ENCODE peak calls at places on chromosomes 6 and 20, in nine cellular contexts. U is uterus, Z is IMR-90, O is breast epithelium, J is heart right ventricle, N is ascending aorta, V is sigmoid colon, W is transverse colon, A is tibial nerve. L is an unnamed sample. For H3K4me1, the result is how much of the 10 kb centered on the place peaks cover.

GRCh38 chr6:89597988-89598387 is 40.6 kb downstream of the LYRM2 start:
- DNase-seq in U (no peak), Z (no peak), O (no peak), J (no peak), N (peak), V (no peak), W (no peak), A (no peak), L (no peak)

GRCh38 chr6:104689551-104690205 is 170.0 kb downstream of the HACE1 start:
- DNase-seq in U (no peak), Z (peak), O (no peak), J (no peak), N (no peak), V (no peak), W (no peak), A (no peak), L (no peak)

GRCh38 chr6:142313284-142313683 is 11.5 kb downstream of the ADGRG6 start:
- DNase-seq in U (no peak), Z (peak), O (no peak), J (no peak), N (no peak), V (no peak), W (no peak), A (no peak), L (no peak)

GRCh38 chr6:34656378-34657036 is 40.1 kb downstream of the ILRUN start:
- DNase-seq in U (no peak), Z (peak), O (no peak), J (peak), N (no peak), V (no peak), W (peak), A (no peak), L (no peak)

GRCh38 chr20:46901638-46902037 is 7.0 kb downstream of the EYA2 start:
- DNase-seq in U (no peak), Z (no peak), O (peak), J (no peak), N (no peak), V (no peak), W (no peak), A (no peak), L (no peak)

GRCh38 chr6:138012682-138013081 is 94.5 kb downstream of the PERP start:
- DNase-seq in U (no peak), Z (no peak), O (no peak), J (no peak), N (no peak), V (no peak), W (peak), A (no peak), L (no peak)

GRCh38 chr6:159151266-159151855 is 17.8 kb upstream of the FNDC1 start:
- DNase-seq in U (peak), Z (peak), O (no peak), J (peak), N (peak), V (no peak), W (peak), A (no peak), L (no peak)

GRCh38 chr6:89138173-89138572 is 7.7 kb upstream of the PM20D2 start:
- DNase-seq in U (no peak), Z (no peak), O (no peak), J (no peak), N (no peak), V (no peak), W (no peak), A (no peak), L (no peak)

GRCh38 chr6:93918258-93918657 is 498.9 kb upstream of the EPHA7 start:
- DNase-seq in U (no peak), Z (no peak), O (no peak), J (no peak), N (no peak), V (no peak), W (no peak), A (no peak), L (no peak)

GRCh38 chr6:93915961-93916360 is 496.6 kb upstream of the EPHA7 start:
- DNase-seq in U (no peak), Z (no peak), O (no peak), J (no peak), N (no peak), V (no peak), W (no peak), A (no peak), L (no peak)

GRCh38 chr6:93919365-93919764 is 500.0 kb upstream of the EPHA7 start:
- DNase-seq in U (no peak), Z (no peak), O (no peak), J (no peak), N (no peak), V (no peak), W (no peak), A (no peak), L (no peak)

GRCh38 chr6:93916716-93917115 is 497.4 kb upstream of the EPHA7 start:
- DNase-seq in U (no peak), Z (no peak), O (no peak), J (no peak), N (no peak), V (no peak), W (no peak), A (no peak), L (no peak)

GRCh38 chr6:93917216-93917615 is 497.9 kb upstream of the EPHA7 start:
- DNase-seq in U (no peak), Z (no peak), O (no peak), J (no peak), N (no peak), V (no peak), W (no peak), A (no peak), L (no peak)
- H3K4me1 ChIP-seq in U (under half), Z (under half), O (under half), J (under half), N (under half), V (under half), W (under half), A (under half), L (under half)

GRCh38 chr20:4569092-4569491 is 152.6 kb upstream of the PRND start:
- DNase-seq in U (no peak), Z (no peak), O (no peak), J (no peak), N (no peak), V (no peak), W (no peak), A (no peak), L (no peak)
- TF ChIP-seq CTCF in U (no peak), Z (peak), O (no peak), J (no peak), N (no peak), V (no peak), W (no peak), A (no peak), L (no peak)

GRCh38 chr20:57669626-57670025 is 40.2 kb downstream of the PMEPA1 start:
- DNase-seq in U (no peak), Z (no peak), O (no peak), J (no peak), N (no peak), V (no peak), W (no peak), A (no peak), L (no peak)

GRCh38 chr20:57667385-57667784 is 42.4 kb downstream of the PMEPA1 start:
- DNase-seq in U (no peak), Z (no peak), O (no peak), J (no peak), N (no peak), V (no peak), W (no peak), A (no peak), L (no peak)

GRCh38 chr20:57666106-57666833 is 43.5 kb downstream of the PMEPA1 start:
- DNase-seq in U (no peak), Z (no peak), O (no peak), J (no peak), N (no peak), V (no peak), W (no peak), A (no peak), L (no peak)

GRCh38 chr20:57666834-57667157 is 43.0 kb downstream of the PMEPA1 start:
- DNase-seq in U (no peak), Z (no peak), O (no peak), J (no peak), N (no peak), V (no peak), W (no peak), A (no peak), L (no peak)

GRCh38 chr20:57667924-57668782 is 41.7 kb downstream of the PMEPA1 start:
- DNase-seq in U (no peak), Z (no peak), O (no peak), J (no peak), N (no peak), V (no peak), W (peak), A (no peak), L (no peak)
- H3K4me1 ChIP-seq in U (under half), Z (under half), O (under half), J (under half), N (under half), V (under half), W (under half), A (half or more), L (half or more)

GRCh38 chr20:1277529-1278322 is 11.6 kb downstream of the SNPH start:
- DNase-seq in U (no peak), Z (no peak), O (no peak), J (no peak), N (no peak), V (no peak), W (no peak), A (no peak), L (no peak)
- TF ChIP-seq CTCF in U (no peak), Z (no peak), O (no peak), J (no peak), N (no peak), V (no peak), W (no peak), A (no peak), L (no peak)

GRCh38 chr6:3794092-3794491 is 42.6 kb upstream of the PXDC1 start:
- DNase-seq in U (no peak), Z (no peak), O (no peak), J (no peak), N (no peak), V (no peak), W (no peak), A (no peak), L (peak)

GRCh38 chr6:3795836-3796395 is 44.4 kb upstream of the PXDC1 start:
- DNase-seq in U (no peak), Z (no peak), O (no peak), J (no peak), N (no peak), V (no peak), W (no peak), A (no peak), L (no peak)

GRCh38 chr6:3798211-3798909 is 46.8 kb upstream of the PXDC1 start:
- DNase-seq in U (no peak), Z (no peak), O (no peak), J (no peak), N (no peak), V (no peak), W (no peak), A (no peak), L (no peak)

GRCh38 chr6:3797231-3798200 is 46.0 kb upstream of the PXDC1 start:
- DNase-seq in U (no peak), Z (peak), O (no peak), J (no peak), N (no peak), V (no peak), W (no peak), A (no peak), L (no peak)

DNA sequence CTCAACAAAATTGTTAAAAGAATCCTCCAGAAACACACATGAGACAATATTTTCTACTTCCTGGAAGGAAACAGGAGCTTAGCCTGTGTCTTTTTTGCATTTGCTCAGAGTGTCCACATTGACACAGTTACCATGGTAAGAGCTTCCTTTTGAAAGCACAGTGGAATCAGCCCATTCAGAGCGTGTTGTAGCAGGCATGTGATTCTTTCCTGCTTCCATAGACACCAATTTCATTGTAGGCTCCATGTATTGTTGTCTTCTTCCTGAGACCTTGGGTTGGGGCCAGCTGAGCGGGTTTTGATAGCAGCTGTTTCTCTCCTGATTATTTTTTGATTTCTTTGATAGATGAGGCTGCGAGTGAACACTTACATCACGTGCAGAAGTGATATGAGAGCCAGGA is 44.9 kb upstream of the PXDC1 start:
- DNase-seq in U (no peak), Z (no peak), O (peak), J (peak), N (no peak), V (no peak), W (no peak), A (no peak), L (no peak)
- H3K4me1 ChIP-seq in U (under half), Z (under half), O (under half), J (under half), N (under half), V (under half), W (under half), A (under half), L (under half)

GRCh38 chr20:6178537-6178936 is 55.7 kb upstream of the FERMT1 start:
- DNase-seq in U (no peak), Z (peak), O (no peak), J (peak), N (no peak), V (no peak), W (no peak), A (no peak), L (no peak)

GRCh38 chr20:6180531-6180930 is 57.7 kb upstream of the FERMT1 start:
- DNase-seq in U (no peak), Z (no peak), O (no peak), J (no peak), N (no peak), V (no peak), W (no peak), A (no peak), L (no peak)

GRCh38 chr20:6185268-6185667 is 62.4 kb upstream of the FERMT1 start:
- DNase-seq in U (no peak), Z (no peak), O (no peak), J (no peak), N (no peak), V (no peak), W (no peak), A (no peak), L (no peak)

DNA sequence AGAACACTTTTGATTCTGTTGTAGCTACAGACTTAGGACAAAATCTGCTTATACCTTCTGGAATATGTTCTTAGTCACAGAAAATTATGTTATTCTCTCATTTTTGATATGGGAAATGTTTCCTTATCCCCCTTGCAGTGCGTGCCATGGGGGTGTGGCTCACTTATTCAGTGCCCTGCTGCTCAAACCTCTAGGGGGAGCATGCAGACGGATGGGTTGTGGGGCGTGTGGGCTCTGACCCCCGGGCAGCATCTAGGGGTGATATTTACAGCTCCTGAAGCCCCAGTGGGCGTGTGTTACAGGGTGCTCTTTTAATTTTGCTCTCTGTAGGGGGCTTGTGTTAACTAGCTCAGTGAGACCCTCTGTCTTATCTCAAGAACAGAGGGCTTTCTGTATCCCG is 61.3 kb upstream of the FERMT1 start:
- DNase-seq in U (no peak), Z (no peak), O (no peak), J (no peak), N (no peak), V (no peak), W (no peak), A (no peak), L (no peak)
- TF ChIP-seq CTCF in U (no peak), Z (no peak), O (no peak), J (no peak), N (no peak), V (no peak), W (no peak), A (no peak), L (no peak)

GRCh38 chr20:64214952-64215351 is 40.6 kb upstream of the PCMTD2 start:
- DNase-seq in U (no peak), Z (no peak), O (no peak), J (no peak), N (no peak), V (no peak), W (no peak), A (no peak), L (no peak)
- H3K4me1 ChIP-seq in U (under half), Z (under half), O (under half), J (under half), N (under half), V (under half), W (under half), A (under half), L (under half)

GRCh38 chr20:39213476-39214145 is 251.5 kb downstream of the DHX35 start:
- DNase-seq in U (no peak), Z (no peak), O (no peak), J (no peak), N (no peak), V (no peak), W (no peak), A (no peak), L (no peak)

GRCh38 chr20:39210331-39211074 is 248.4 kb downstream of the DHX35 start:
- DNase-seq in U (no peak), Z (no peak), O (no peak), J (no peak), N (no peak), V (no peak), W (peak), A (no peak), L (no peak)

GRCh38 chr20:39216195-39216594 is 254.1 kb downstream of the DHX35 start:
- DNase-seq in U (no peak), Z (no peak), O (no peak), J (no peak), N (no peak), V (no peak), W (no peak), A (no peak), L (no peak)

GRCh38 chr20:39214778-39215177 is 252.6 kb downstream of the DHX35 start:
- DNase-seq in U (no peak), Z (no peak), O (no peak), J (no peak), N (no peak), V (no peak), W (no peak), A (no peak), L (no peak)
- TF ChIP-seq CTCF in U (no peak), Z (no peak), O (no peak), J (no peak), N (no peak), V (no peak), W (no peak), A (no peak), L (no peak)

DNA sequence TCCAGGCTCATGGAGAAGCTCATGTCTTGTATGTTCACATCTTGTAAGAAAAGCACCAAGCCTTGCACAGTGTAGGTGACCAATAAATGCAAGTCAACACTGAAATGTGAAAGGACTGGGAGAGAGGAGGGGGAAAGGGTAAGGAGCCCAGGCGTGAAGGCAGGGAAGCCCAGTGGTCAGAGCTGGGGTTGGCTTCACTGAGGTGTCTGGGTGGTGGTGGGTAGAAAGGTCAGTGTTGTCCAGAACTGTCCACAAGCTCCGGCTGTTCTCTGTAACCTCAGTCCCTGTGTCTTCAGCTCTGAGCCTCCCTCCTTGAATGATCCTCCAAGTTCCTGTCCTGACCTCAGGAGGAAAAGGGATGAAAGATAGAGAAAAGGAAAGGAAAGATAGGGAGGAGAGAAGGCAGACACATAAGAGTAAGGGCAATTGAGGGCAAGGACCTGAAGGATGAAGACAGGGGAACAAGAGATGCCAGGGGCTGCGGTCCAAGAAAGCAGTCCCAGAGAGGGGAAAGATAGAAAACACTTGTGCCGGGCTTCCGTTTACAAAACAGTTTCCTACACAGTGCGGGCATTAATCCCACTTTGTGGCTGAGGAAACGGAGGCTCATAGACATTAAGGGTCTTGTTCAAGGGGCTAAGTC is 2.4 kb upstream of the TNXB start:
- DNase-seq in U (peak), Z (no peak), O (no peak), J (no peak), N (no peak), V (peak), W (no peak), A (no peak), L (peak)
- H3K4me1 ChIP-seq in U (under half), Z (under half), O (under half), J (half or more), N (under half), V (half or more), W (under half), A (half or more), L (half or more)

GRCh38 chr20:62907377-62908317 is 18.7 kb downstream of the DIDO1 start:
- DNase-seq in U (no peak), Z (peak), O (no peak), J (no peak), N (no peak), V (no peak), W (no peak), A (no peak), L (no peak)
- TF ChIP-seq CTCF in U (no peak), Z (peak), O (peak), J (peak), N (no peak), V (peak), W (peak), A (no peak), L (no peak)